ENCODE peak calls at places on chromosomes 2 and 18, in eight cellular contexts. T, L, C, Q, Z, K, J and I are unnamed samples.

GRCh38 chr2:189254268-189254883 is 74.8 kb upstream of the COL5A2 start:
- DNase-seq in T (no peak), L (no peak), C (no peak), Q (peak; percentile 90), Z (peak; percentile 32), K (peak; percentile 84), J (peak; percentile 57), I (peak; percentile 76)

GRCh38 chr2:164697688-164698290 is 76.5 kb upstream of the GRB14 start:
- DNase-seq in T (no peak), L (no peak), C (no peak), Q (peak; percentile 15), Z (no peak), K (no peak), J (no peak), I (no peak)

GRCh38 chr2:86593266-86593665 is 30.0 kb upstream of the CHMP3 start:
- DNase-seq in T (no peak), L (no peak), C (no peak), Q (no peak), Z (no peak), K (no peak), J (no peak), I (no peak)

GRCh38 chr18:58363767-58364540 is 264.9 kb downstream of the ALPK2 start:
- DNase-seq in T (no peak), L (no peak), C (no peak), Q (peak; percentile 60), Z (no peak), K (no peak), J (no peak), I (no peak)

GRCh38 chr18:23810396-23810795 is 121.1 kb downstream of the LAMA3 start:
- DNase-seq in T (peak; percentile 34), L (no peak), C (no peak), Q (no peak), Z (no peak), K (no peak), J (no peak), I (no peak)

GRCh38 chr2:64210816-64211215 is 66.6 kb upstream of the PELI1 start:
- DNase-seq in T (no peak), L (no peak), C (no peak), Q (no peak), Z (no peak), K (no peak), J (no peak), I (no peak)

GRCh38 chr18:45378308-45378707 is 237.0 kb upstream of the SLC14A2 start:
- DNase-seq in T (no peak), L (no peak), C (no peak), Q (no peak), Z (no peak), K (no peak), J (no peak), I (no peak)

GRCh38 chr2:118981627-118982026 is 39.6 kb downstream of the MARCO start:
- DNase-seq in T (no peak), L (no peak), C (no peak), Q (no peak), Z (no peak), K (no peak), J (no peak), I (no peak)

GRCh38 chr2:17160594-17160993 is 357.6 kb downstream of the RAD51AP2 start:
- DNase-seq in T (no peak), L (no peak), C (no peak), Q (no peak), Z (no peak), K (no peak), J (no peak), I (no peak)

GRCh38 chr2:9573840-9574239 is 18.2 kb upstream of the ADAM17 start:
- DNase-seq in T (no peak), L (no peak), C (no peak), Q (no peak), Z (no peak), K (no peak), J (no peak), I (no peak)

GRCh38 chr2:3754280-3754679 is 50.9 kb downstream of the DCDC2C start:
- DNase-seq in T (no peak), L (no peak), C (no peak), Q (no peak), Z (no peak), K (no peak), J (no peak), I (no peak)

GRCh38 chr2:189751080-189751658 is 11.4 kb downstream of the OSGEPL1 start:
- DNase-seq in T (peak; percentile 50), L (no peak), C (peak; percentile 56), Q (peak; percentile 54), Z (no peak), K (no peak), J (no peak), I (no peak)

GRCh38 chr18:45357681-45358470 is 257.4 kb upstream of the SLC14A2 start:
- DNase-seq in T (no peak), L (no peak), C (peak; percentile 27), Q (no peak), Z (no peak), K (no peak), J (no peak), I (no peak)

GRCh38 chr2:198293281-198293680 is 488.9 kb downstream of the PLCL1 start:
- DNase-seq in T (no peak), L (no peak), C (no peak), Q (no peak), Z (no peak), K (no peak), J (no peak), I (no peak)

GRCh38 chr18:25561923-25562322 is 210.0 kb upstream of the ZNF521 start:
- DNase-seq in T (peak; percentile 21), L (no peak), C (peak; percentile 40), Q (peak; percentile 68), Z (no peak), K (no peak), J (no peak), I (peak; percentile 3)

GRCh38 chr2:121805767-121806145 is 50.3 kb downstream of the TSN start:
- DNase-seq in T (no peak), L (no peak), C (no peak), Q (no peak), Z (no peak), K (no peak), J (no peak), I (no peak)

GRCh38 chr18:13232060-13232917 is 13.7 kb downstream of the LDLRAD4 start:
- DNase-seq in T (no peak), L (no peak), C (no peak), Q (no peak), Z (no peak), K (peak; percentile 75), J (peak; percentile 40), I (no peak)

GRCh38 chr2:23803965-23804542 is 122.9 kb downstream of the ATAD2B start:
- DNase-seq in T (no peak), L (no peak), C (peak; percentile 57), Q (peak; percentile 31), Z (peak; percentile 62), K (no peak), J (peak; percentile 31), I (no peak)
- TF ChIP-seq CTCF in T (no peak), L (peak; percentile 10), C (no peak), Q (no peak), Z (no peak), K (no peak), J (no peak), I (peak; percentile 13)

GRCh38 chr2:21072477-21073242 is 28.8 kb upstream of the APOB start:
- DNase-seq in T (no peak), L (no peak), C (no peak), Q (no peak), Z (no peak), K (no peak), J (no peak), I (no peak)
- TF ChIP-seq CTCF in T (no peak), L (no peak), C (no peak), Q (no peak), Z (no peak), K (no peak), J (no peak), I (no peak)

GRCh38 chr18:5393779-5394178 is 98.3 kb upstream of the ZBTB14 start:
- DNase-seq in T (no peak), L (no peak), C (no peak), Q (peak; percentile 43), Z (no peak), K (no peak), J (no peak), I (no peak)

GRCh38 chr18:5391427-5391826 is 95.9 kb upstream of the ZBTB14 start:
- DNase-seq in T (no peak), L (no peak), C (no peak), Q (no peak), Z (no peak), K (no peak), J (no peak), I (no peak)

GRCh38 chr18:5398269-5398668 is 102.7 kb upstream of the ZBTB14 start:
- DNase-seq in T (no peak), L (no peak), C (no peak), Q (no peak), Z (no peak), K (no peak), J (no peak), I (no peak)

GRCh38 chr18:5397102-5397501 is 101.6 kb upstream of the ZBTB14 start:
- DNase-seq in T (no peak), L (no peak), C (no peak), Q (no peak), Z (no peak), K (no peak), J (no peak), I (no peak)

DNA sequence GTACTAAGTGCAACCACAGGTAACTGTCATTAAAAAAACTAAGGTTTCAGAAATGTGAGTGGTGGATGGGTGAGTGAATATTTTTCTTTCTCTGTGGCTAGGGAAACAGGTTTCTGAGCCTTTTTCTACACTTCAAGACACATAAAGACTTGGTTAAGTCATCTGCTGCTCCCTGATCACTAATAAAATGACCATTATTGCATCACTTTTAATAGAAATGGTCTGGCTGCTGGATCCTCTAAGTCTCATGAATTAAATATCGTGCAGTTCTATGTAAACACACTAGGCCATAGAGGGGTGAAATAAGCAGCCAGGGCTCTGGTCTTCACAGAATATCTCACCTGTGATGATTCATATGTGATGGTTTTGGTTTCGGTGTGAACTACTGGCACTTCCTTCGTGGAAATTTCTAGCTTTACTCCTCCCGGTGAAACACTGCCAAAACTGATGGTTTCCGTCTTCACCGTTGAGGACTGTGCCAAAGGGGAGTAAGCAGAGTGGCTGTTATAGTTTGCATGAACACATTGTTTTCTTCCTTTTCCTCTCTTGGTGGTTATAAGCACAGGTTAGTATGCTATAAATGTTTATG is 100.4 kb upstream of the ZBTB14 start:
- DNase-seq in T (no peak), L (no peak), C (no peak), Q (no peak), Z (no peak), K (no peak), J (no peak), I (no peak)
- TF ChIP-seq CTCF in T (no peak), L (no peak), C (no peak), Q (no peak), Z (no peak), K (no peak), J (no peak), I (no peak)

DNA sequence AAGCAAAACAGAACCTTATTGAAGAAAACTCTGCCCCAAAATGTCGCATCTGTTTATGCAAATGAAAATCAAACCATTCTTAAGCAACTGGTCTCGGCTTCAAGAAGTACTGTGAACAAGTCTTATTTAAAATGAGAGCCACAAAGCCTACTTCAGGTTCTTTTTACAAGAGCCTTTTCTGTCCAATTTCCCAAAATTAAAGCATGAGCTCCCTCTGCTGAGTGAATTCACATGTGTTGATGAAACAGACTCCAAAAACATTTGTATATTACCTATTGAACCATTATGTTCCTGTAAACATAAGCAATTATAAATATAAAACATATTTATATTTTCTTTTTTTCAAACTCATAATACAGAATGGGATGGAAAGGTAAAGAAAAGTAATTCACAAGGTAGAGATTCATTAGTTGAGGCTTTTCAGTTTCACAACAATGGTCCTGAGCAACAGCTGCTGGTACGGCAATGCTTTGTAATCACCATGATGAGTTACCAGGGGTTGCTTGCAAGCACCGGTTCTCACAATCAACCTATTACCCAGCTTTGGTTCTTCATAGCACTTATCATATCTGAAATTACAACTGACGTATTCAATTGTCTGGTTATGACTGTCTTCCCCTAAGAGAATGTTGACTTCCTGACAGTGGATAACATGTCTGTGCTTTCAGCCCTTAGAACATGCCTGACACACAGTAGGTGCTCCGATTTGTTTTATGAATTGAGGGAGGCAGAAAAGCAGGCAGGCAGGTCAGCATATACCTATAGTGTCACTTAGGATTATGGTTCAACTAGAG is 108.4 kb upstream of the BZW1 start:
- DNase-seq in T (no peak), L (no peak), C (peak; percentile 53), Q (peak; percentile 83), Z (peak; percentile 43), K (no peak), J (no peak), I (peak; percentile 66)
- TF ChIP-seq CTCF in T (peak; percentile 3), L (peak; percentile 69), C (peak; percentile 50), Q (peak; percentile 42), Z (peak; percentile 34), K (peak; percentile 45), J (peak; percentile 21), I (peak; percentile 58)